ENCODE peak calls at places on chromosomes 6 and 20, in four cellular contexts. Z is H1, X is HepG2, M is GM12878. C is an unnamed sample.

GRCh38 chr6:39800388-39801032 is 8.3 kb downstream of the DAAM2 start:
- DNase-seq in X (no peak), Z (no peak), M (no peak), C (no peak)

GRCh38 chr6:88477411-88477810 is 311.3 kb upstream of the CNR1 start:
- DNase-seq in X (no peak), Z (no peak), M (no peak), C (peak)

GRCh38 chr6:21935142-21935541 is 341.6 kb downstream of the SOX4 start:
- DNase-seq in X (no peak), M (no peak), Z (no peak), C (no peak)

GRCh38 chr6:161169690-161170089 is 104.2 kb downstream of the AGPAT4 start:
- DNase-seq in X (no peak), M (no peak), Z (no peak), C (peak)

GRCh38 chr6:89462503-89462902 is 29.6 kb downstream of the ANKRD6 start:
- DNase-seq in M (no peak), X (no peak), Z (no peak), C (no peak)

GRCh38 chr6:35948725-35949124 is 27.8 kb upstream of the SRPK1 start:
- DNase-seq in M (no peak), Z (no peak), X (peak), C (no peak)

GRCh38 chr6:150741633-150742200 is 123.8 kb upstream of the MTHFD1L start:
- DNase-seq in Z (no peak), M (no peak), X (peak), C (no peak)

GRCh38 chr6:10518461-10519216 is 2.5 kb upstream of the GCNT2 start:
- DNase-seq in Z (no peak), M (no peak), X (peak), C (peak)

GRCh38 chr6:118012944-118013343 is 105.9 kb downstream of the SLC35F1 start:
- DNase-seq in X (peak), M (no peak), Z (no peak), C (no peak)

GRCh38 chr6:18680842-18681241 is 293.7 kb downstream of the RNF144B start:
- DNase-seq in X (peak), M (no peak), Z (no peak), C (no peak)

GRCh38 chr6:54846243-54846856 is at the start of gene FAM83B:
- DNase-seq in M (no peak), Z (peak), X (no peak), C (no peak)

GRCh38 chr6:162260024-162260423 is 467.5 kb downstream of the PRKN start:
- DNase-seq in Z (no peak), M (no peak), X (no peak), C (no peak)

GRCh38 chr6:70369332-70369950 is 43.9 kb upstream of the FAM135A start:
- DNase-seq in M (peak), Z (peak), X (peak), C (peak)

GRCh38 chr20:50354690-50355592 is 155.2 kb upstream of the PTPN1 start:
- DNase-seq in M (no peak), Z (no peak), X (no peak), C (peak)

GRCh38 chr6:134106702-134107101 is 54.3 kb upstream of the SLC2A12 start:
- DNase-seq in Z (no peak), M (no peak), X (no peak), C (no peak)

GRCh38 chr6:44732243-44732642 is 344.7 kb downstream of the CDC5L start:
- DNase-seq in Z (no peak), M (no peak), X (no peak), C (no peak)

GRCh38 chr6:110140650-110141049 is 38.8 kb downstream of the WASF1 start:
- DNase-seq in M (no peak), X (no peak), Z (no peak), C (no peak)

GRCh38 chr6:80214436-80215022 is 108.1 kb downstream of the BCKDHB start:
- DNase-seq in Z (no peak), M (no peak), X (peak), C (peak)

GRCh38 chr20:36573798-36574277 is 441 bp downstream of the TGIF2 start:
- DNase-seq in Z (no peak), M (no peak), X (peak), C (peak)

GRCh38 chr6:4426916-4427315 is 291.5 kb upstream of the ECI2 start:
- DNase-seq in M (no peak), X (no peak), Z (no peak), C (no peak)

GRCh38 chr6:131946992-131947955 is 3.9 kb downstream of the CCN2 start:
- DNase-seq in X (peak), Z (no peak), M (no peak), C (no peak)

GRCh38 chr20:63290677-63291472 is 2.1 kb upstream of the COL20A1 start:
- DNase-seq in M (no peak), Z (peak), X (peak), C (peak)

GRCh38 chr20:1813101-1813529 is 82.1 kb upstream of the SIRPA start:
- DNase-seq in M (no peak), Z (no peak), X (peak), C (no peak)

GRCh38 chr20:41407617-41408016 is 41.0 kb upstream of the EMILIN3 start:
- DNase-seq in Z (no peak), M (no peak), X (no peak), C (no peak)

GRCh38 chr20:41408131-41408789 is 41.6 kb upstream of the EMILIN3 start:
- DNase-seq in M (peak), Z (no peak), X (no peak), C (no peak)

GRCh38 chr20:41406896-41407444 is 40.4 kb upstream of the EMILIN3 start:
- DNase-seq in Z (no peak), M (no peak), X (no peak), C (no peak)

GRCh38 chr20:41406307-41406706 is 39.7 kb upstream of the EMILIN3 start:
- DNase-seq in M (no peak), Z (no peak), X (no peak), C (no peak)

GRCh38 chr20:41405436-41405835 is 38.8 kb upstream of the EMILIN3 start:
- DNase-seq in Z (no peak), X (no peak), M (no peak), C (no peak)
- TF ChIP-seq CBX5 in Z (no peak), X (no peak), M (no peak), C (no peak)

GRCh38 chr6:33108307-33108706 is 32.5 kb downstream of the HLA-DPB1 start:
- DNase-seq in X (no peak), Z (no peak), M (no peak), C (no peak)

GRCh38 chr6:33113720-33114119 is 37.9 kb downstream of the HLA-DPB1 start:
- DNase-seq in X (no peak), Z (no peak), M (no peak), C (no peak)

GRCh38 chr6:33114428-33114827 is 38.6 kb downstream of the HLA-DPB1 start:
- DNase-seq in Z (no peak), M (peak), X (no peak), C (no peak)

GRCh38 chr6:33116417-33116816 is 40.6 kb downstream of the HLA-DPB1 start:
- DNase-seq in M (no peak), X (no peak), Z (peak), C (no peak)

DNA sequence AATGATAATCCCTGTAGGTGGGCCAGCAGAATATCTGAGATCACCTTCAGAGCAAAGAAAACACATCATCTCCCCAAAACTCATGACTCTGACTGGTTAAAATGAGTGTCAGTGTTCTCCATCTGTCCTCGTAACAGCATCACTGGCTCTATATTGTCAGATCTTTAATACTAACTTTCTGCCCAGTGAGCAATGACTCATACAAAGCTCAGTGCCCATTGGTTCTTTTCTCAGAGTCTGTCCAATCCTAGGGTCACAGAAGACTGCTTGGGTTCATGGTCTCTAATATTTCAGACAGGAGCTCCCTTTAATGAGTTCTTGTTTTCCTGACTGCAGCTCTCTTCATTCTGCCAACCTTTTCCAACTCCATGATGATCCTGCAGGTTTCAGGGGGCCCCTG is 36.4 kb downstream of the HLA-DPB1 start:
- DNase-seq in Z (no peak), M (peak), X (peak), C (peak)
- TF ChIP-seq CBX5 in Z (no peak), M (no peak), X (no peak), C (no peak)

DNA sequence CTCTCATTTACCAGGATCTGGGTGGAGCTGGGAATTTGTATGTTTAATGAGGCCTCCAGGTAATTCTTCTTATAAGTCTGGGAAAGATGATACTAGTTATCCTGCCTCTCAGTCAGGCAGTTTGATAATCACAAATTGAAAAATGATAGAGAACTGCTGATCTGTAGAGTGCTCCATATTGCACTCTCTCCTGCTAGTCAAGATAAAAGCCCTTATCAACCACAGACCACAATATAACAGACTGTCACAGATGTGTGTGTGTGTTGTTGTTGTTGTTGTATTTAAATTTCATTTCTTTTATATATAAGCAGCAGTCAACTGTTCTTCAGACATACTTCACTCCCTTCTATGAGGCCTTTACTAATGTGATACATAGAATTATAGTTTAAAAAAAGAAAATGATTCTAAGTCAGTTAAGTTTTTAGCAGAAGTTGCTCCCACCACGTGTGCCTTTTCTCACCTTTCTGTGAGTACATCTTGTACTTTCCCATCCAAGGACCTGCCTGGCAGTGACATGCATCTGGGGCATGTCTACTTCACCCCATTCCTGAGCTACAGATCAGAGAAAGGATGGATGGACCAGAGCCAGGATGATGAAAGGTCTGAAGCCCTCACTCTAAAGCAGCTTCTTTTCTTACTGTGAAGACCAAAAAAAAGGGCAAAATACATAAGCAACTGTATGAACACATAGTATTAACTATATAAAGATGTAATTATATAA is 29.8 kb downstream of the TENT5A start:
- DNase-seq in X (no peak), Z (no peak), M (no peak), C (no peak)
- TF ChIP-seq CBX5 in X (no peak), Z (no peak), M (no peak), C (no peak)

DNA sequence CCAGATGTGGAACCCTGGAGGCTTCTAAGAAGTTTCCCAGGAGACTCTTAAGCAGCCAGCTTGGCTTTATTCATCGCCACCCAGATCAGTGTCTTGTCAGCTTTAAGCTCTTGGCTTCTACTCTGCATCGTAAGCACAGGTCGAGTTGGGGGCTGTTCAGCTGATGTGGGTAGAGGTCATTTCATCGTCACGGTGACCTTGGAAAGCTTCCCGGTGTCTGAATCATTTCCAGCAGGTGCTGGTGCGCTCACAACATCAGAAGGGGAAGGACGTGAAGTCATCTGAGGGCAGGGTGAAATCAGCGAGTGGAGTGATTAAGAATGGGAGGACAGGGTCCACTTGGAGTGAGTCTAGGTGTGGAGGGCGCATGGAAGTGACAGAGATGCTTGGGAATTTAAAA is 112.6 kb downstream of the SASH1 start:
- DNase-seq in Z (no peak), X (no peak), M (no peak), C (no peak)
- TF ChIP-seq CBX5 in Z (no peak), X (no peak), M (no peak), C (no peak)

DNA sequence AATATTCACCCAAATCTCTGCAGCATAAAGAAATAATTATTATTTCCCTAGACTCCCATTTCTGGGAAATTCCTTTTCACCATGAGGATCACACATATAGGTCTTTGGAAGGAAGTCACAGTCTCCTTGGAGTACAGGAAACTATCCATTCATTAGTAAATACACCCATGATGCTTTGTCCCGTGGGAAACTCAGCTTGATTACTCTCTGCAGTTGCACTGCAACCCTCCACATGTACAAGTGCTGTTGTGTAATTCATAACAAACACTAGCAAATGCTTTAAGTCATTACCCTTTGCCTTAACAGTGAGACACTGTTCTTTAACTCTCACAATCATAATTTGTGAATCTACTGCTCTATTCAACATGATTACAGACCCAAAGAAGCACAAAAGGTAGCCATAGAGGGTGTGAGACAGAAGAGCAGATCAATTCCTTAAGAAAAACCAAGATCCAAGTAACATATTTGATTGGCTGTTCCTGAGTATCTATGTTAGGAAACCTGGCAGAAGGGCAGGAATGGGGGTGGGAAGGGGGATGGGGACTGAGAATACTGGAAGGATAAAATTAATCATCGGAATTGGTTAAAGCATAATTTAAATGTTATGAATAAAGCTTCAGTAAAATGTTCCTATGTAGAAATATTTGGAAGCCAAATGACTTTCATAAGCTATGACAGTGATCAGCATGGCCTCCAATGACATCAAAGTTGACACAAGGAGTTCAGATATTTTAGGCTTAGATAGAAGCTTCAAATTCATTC is 268.0 kb downstream of the HACE1 start:
- DNase-seq in Z (no peak), M (no peak), X (no peak), C (no peak)
- TF ChIP-seq CBX5 in Z (no peak), M (no peak), X (no peak), C (no peak)

GRCh38 chr6:81816387-81816786 is 63.9 kb upstream of the TENT5A start:
- DNase-seq in Z (no peak), M (no peak), X (peak), C (no peak)
- TF ChIP-seq CBX5 in Z (no peak), M (no peak), X (no peak), C (no peak)

C was measured in K562.